ENCODE peak calls at places on chromosomes 4 and X, in six cellular contexts. T is H7, P is amygdala, Y is ELR, K is body of pancreas, B is prostate gland. M is an unnamed sample.

GRCh38 chrX:20829665-20830481 is 544.3 kb upstream of the CNKSR2 start:
- DNase-seq in T (no peak), P (no peak), Y (peak), K (no peak), B (no peak), M (no peak)

GRCh38 chr4:1862055-1862911 is 6.3 kb upstream of the LETM1 start:
- DNase-seq in T (peak), P (no peak), Y (no peak), K (no peak), B (no peak), M (no peak)

GRCh38 chrX:51931761-51932160 is 38.3 kb downstream of the MAGED1 start:
- DNase-seq in T (no peak), P (no peak), Y (no peak), K (no peak), B (no peak), M (no peak)

GRCh38 chrX:74835566-74835965 is 89.7 kb downstream of the NEXMIF start:
- DNase-seq in T (no peak), P (no peak), Y (no peak), K (no peak), B (no peak), M (no peak)

GRCh38 chr4:5706486-5707290 is 1.7 kb downstream of the EVC2 start:
- DNase-seq in T (no peak), P (no peak), Y (no peak), K (no peak), B (no peak), M (no peak)

GRCh38 chrX:23374291-23374690 is 39.6 kb downstream of the PTCHD1 start:
- DNase-seq in T (no peak), P (no peak), Y (no peak), K (no peak), B (no peak), M (no peak)

GRCh38 chr4:183831026-183831446 is 74.1 kb upstream of the STOX2 start:
- DNase-seq in T (no peak), P (no peak), Y (no peak), K (no peak), B (no peak), M (peak)

GRCh38 chrX:110671068-110671803 is 124.4 kb downstream of the CHRDL1 start:
- DNase-seq in T (no peak), P (no peak), Y (no peak), K (no peak), B (no peak), M (no peak)

GRCh38 chr4:95153182-95153581 is 395.4 kb downstream of the BMPR1B start:
- DNase-seq in T (no peak), P (no peak), Y (no peak), K (no peak), B (no peak), M (no peak)

GRCh38 chr4:68256284-68256683 is 10.8 kb upstream of the TMPRSS11B start:
- DNase-seq in T (no peak), P (no peak), Y (no peak), K (no peak), B (no peak), M (no peak)

GRCh38 chrX:109485470-109486340 is 3.8 kb upstream of the GUCY2F start:
- DNase-seq in T (no peak), P (peak), Y (peak), K (peak), B (peak), M (peak)

GRCh38 chrX:72526534-72527508 is 45.8 kb downstream of the HDAC8 start:
- DNase-seq in T (no peak), P (no peak), Y (peak), K (no peak), B (no peak), M (no peak)

GRCh38 chr4:43425206-43425605 is 532.7 kb downstream of the GRXCR1 start:
- DNase-seq in T (no peak), P (no peak), Y (no peak), K (no peak), B (no peak), M (no peak)

GRCh38 chr4:143372093-143372915 is 35.6 kb downstream of the GAB1 start:
- DNase-seq in T (no peak), P (no peak), Y (no peak), K (no peak), B (no peak), M (no peak)

GRCh38 chrX:11759461-11760311 is 1.6 kb downstream of the MSL3 start:
- DNase-seq in T (peak), P (peak), Y (peak), K (peak), B (peak), M (peak)

GRCh38 chrX:39112143-39112542 is 310.9 kb downstream of the MID1IP1 start:
- DNase-seq in T (no peak), P (no peak), Y (no peak), K (no peak), B (no peak), M (no peak)

GRCh38 chr4:94889961-94890360 is 132.2 kb downstream of the BMPR1B start:
- DNase-seq in T (no peak), P (no peak), Y (no peak), K (no peak), B (no peak), M (no peak)

GRCh38 chr4:79723507-79723906 is 315.5 kb upstream of the GK2 start:
- DNase-seq in T (no peak), P (no peak), Y (no peak), K (no peak), B (no peak), M (no peak)

GRCh38 chrX:11791090-11791489 is 33.1 kb downstream of the MSL3 start:
- DNase-seq in T (no peak), P (no peak), Y (no peak), K (no peak), B (no peak), M (no peak)

GRCh38 chrX:16484338-16484737 is 165.6 kb upstream of the S100G start:
- DNase-seq in T (no peak), P (no peak), Y (peak), K (no peak), B (no peak), M (no peak)

GRCh38 chrX:149877157-149877556 is 3.8 kb upstream of the MAGEA8 start:
- DNase-seq in T (no peak), P (no peak), Y (no peak), K (no peak), B (no peak), M (no peak)

GRCh38 chr4:175811171-175811570 is 893 bp downstream of the GPM6A start:
- DNase-seq in T (no peak), P (no peak), Y (no peak), K (no peak), B (no peak), M (no peak)

GRCh38 chrX:105703876-105704275 is 118.5 kb upstream of the NRK start:
- DNase-seq in T (no peak), P (no peak), Y (no peak), K (no peak), B (no peak), M (no peak)

GRCh38 chrX:47637546-47638195 is 7.9 kb upstream of the CFP start:
- DNase-seq in T (peak), P (no peak), Y (no peak), K (no peak), B (no peak), M (peak)

GRCh38 chr4:4182835-4183568 is 43.7 kb downstream of the OTOP1 start:
- DNase-seq in T (peak), P (no peak), Y (peak), K (no peak), B (no peak), M (peak)

GRCh38 chrX:150548684-150549083 is 19.7 kb upstream of the MTM1 start:
- DNase-seq in T (no peak), P (no peak), Y (peak), K (no peak), B (no peak), M (no peak)

GRCh38 chrX:131854586-131854985 is 168.5 kb upstream of the STK26 start:
- DNase-seq in T (no peak), P (no peak), Y (no peak), K (no peak), B (no peak), M (no peak)

GRCh38 chrX:24242649-24243556 is 71.0 kb downstream of the SUPT20HL2 start:
- DNase-seq in T (no peak), P (peak), Y (peak), K (peak), B (peak), M (no peak)

GRCh38 chr4:3708103-3708510 is 58.1 kb upstream of the ADRA2C start:
- DNase-seq in T (peak), P (peak), Y (no peak), K (peak), B (no peak), M (no peak)

GRCh38 chr4:3773552-3774001 is 7.4 kb downstream of the ADRA2C start:
- DNase-seq in T (no peak), P (no peak), Y (no peak), K (peak), B (no peak), M (no peak)

GRCh38 chr4:71184195-71184781 is 154.5 kb upstream of the SLC4A4 start:
- DNase-seq in T (peak), P (no peak), Y (peak), K (peak), B (peak), M (peak)

GRCh38 chrX:151790421-151791160 is 56.0 kb downstream of the CNGA2 start:
- DNase-seq in T (no peak), P (no peak), Y (no peak), K (no peak), B (no peak), M (no peak)

GRCh38 chr4:140071806-140072205 is 82.2 kb downstream of the MAML3 start:
- DNase-seq in T (no peak), P (no peak), Y (peak), K (peak), B (no peak), M (no peak)

GRCh38 chr4:145679991-145680455 is at the start of gene C4orf51:
- DNase-seq in T (no peak), P (no peak), Y (peak), K (peak), B (peak), M (no peak)

M was measured in iPS-NIHi11.